ENCODE peak calls at places on chromosomes 5 and 9, in four cellular contexts. W, E, V and B are unnamed samples.

GRCh38 chr5:68533571-68534051 is 318.1 kb downstream of the PIK3R1 start:
- DNase-seq in V (no peak), E (peak; percentile 50), W (no peak), B (no peak)

GRCh38 chr5:98769006-98769255 is 4.5 kb upstream of the RGMB start:
- DNase-seq in E (no peak), W (peak; percentile 80), V (no peak), B (no peak)

GRCh38 chr5:1378866-1379659 is 34.2 kb upstream of the CLPTM1L start:
- DNase-seq in W (no peak), V (no peak), E (no peak), B (no peak)

GRCh38 chr9:87678650-87679355 is 47.1 kb upstream of the CTSL start:
- DNase-seq in V (peak; percentile 87), W (peak; percentile 62), E (peak; percentile 54), B (peak; percentile 56)

GRCh38 chr9:125989524-125990180 is 242.5 kb downstream of the PBX3 start:
- DNase-seq in E (no peak), W (no peak), V (no peak), B (no peak)

GRCh38 chr5:125381290-125381689 is 634.9 kb upstream of the ZNF608 start:
- DNase-seq in W (no peak), E (no peak), V (no peak), B (no peak)

GRCh38 chr9:98593354-98594253 is 115.1 kb downstream of the GABBR2 start:
- DNase-seq in E (no peak), V (no peak), W (no peak), B (no peak)

GRCh38 chr5:177325868-177326381 is 14.2 kb upstream of the MXD3 start:
- DNase-seq in E (no peak), W (no peak), V (no peak), B (no peak)

GRCh38 chr9:127783111-127783621 is 2.7 kb upstream of the CDK9 start:
- DNase-seq in V (no peak), E (no peak), W (no peak), B (no peak)

GRCh38 chr5:150548123-150548522 is 40.2 kb downstream of the NDST1 start:
- DNase-seq in E (no peak), W (no peak), V (no peak), B (no peak)

GRCh38 chr5:122141751-122142150 is 12.4 kb downstream of the ZNF474 start:
- DNase-seq in W (no peak), E (no peak), V (no peak), B (no peak)

GRCh38 chr9:124885551-124885950 is 23.6 kb downstream of the ARPC5L start:
- DNase-seq in V (no peak), W (no peak), E (no peak), B (no peak)

GRCh38 chr9:107351382-107352045 is 68.4 kb downstream of the RAD23B start:
- DNase-seq in E (peak; percentile 36), W (no peak), V (no peak), B (no peak)

GRCh38 chr5:95915999-95916686 is 45.5 kb downstream of the ELL2 start:
- DNase-seq in W (no peak), V (no peak), E (no peak), B (no peak)

GRCh38 chr5:34609951-34610431 is 46.1 kb upstream of the RAI14 start:
- DNase-seq in V (no peak), E (no peak), W (no peak), B (no peak)

GRCh38 chr5:132828846-132829494 is 1.5 kb downstream of the SHROOM1 start:
- DNase-seq in W (no peak), E (no peak), V (no peak), B (no peak)

GRCh38 chr5:57598756-57599155 is 116.1 kb upstream of the ACTBL2 start:
- DNase-seq in W (no peak), E (no peak), V (peak; percentile 57), B (no peak)

GRCh38 chr9:89179535-89179919 is 909 bp upstream of the SHC3 start:
- DNase-seq in W (no peak), E (no peak), V (peak; percentile 72), B (no peak)

GRCh38 chr9:99821187-99822095 is at the start of gene NR4A3:
- DNase-seq in W (peak; percentile 79), E (peak; percentile 95), V (peak; percentile 99), B (peak; percentile 61)

GRCh38 chr5:45862763-45863162 is 166.6 kb upstream of the HCN1 start:
- DNase-seq in V (no peak), E (no peak), W (no peak), B (no peak)

GRCh38 chr5:112668016-112668415 is 69.7 kb upstream of the APC start:
- DNase-seq in V (no peak), W (no peak), E (no peak), B (no peak)

GRCh38 chr5:107916731-107917725 is 246.3 kb upstream of the EFNA5 start:
- DNase-seq in V (no peak), W (no peak), E (no peak), B (no peak)

GRCh38 chr9:72382405-72382804 is 17.4 kb upstream of the ZFAND5 start:
- DNase-seq in W (no peak), V (peak; percentile 48), E (no peak), B (no peak)

GRCh38 chr5:149404746-149405549 is 25.9 kb upstream of the IL17B start:
- DNase-seq in W (no peak), V (peak; percentile 70), E (no peak), B (no peak)

GRCh38 chr5:163682226-163682625 is 176.8 kb downstream of the MAT2B start:
- DNase-seq in E (no peak), W (no peak), V (no peak), B (no peak)

GRCh38 chr5:66498791-66499207 is 97.4 kb upstream of the MAST4 start:
- DNase-seq in V (peak; percentile 67), E (no peak), W (no peak), B (no peak)

GRCh38 chr5:157599565-157599964 is 24.0 kb upstream of the ADAM19 start:
- DNase-seq in V (no peak), W (no peak), E (no peak), B (no peak)

GRCh38 chr5:74589204-74590056 is 51.1 kb downstream of the ENC1 start:
- DNase-seq in E (no peak), V (no peak), W (no peak), B (no peak)

GRCh38 chr9:115590016-115590415 is 472.1 kb upstream of the TNC start:
- DNase-seq in W (no peak), V (peak; percentile 98), E (no peak), B (no peak)

GRCh38 chr5:1414311-1415058 is 30.8 kb downstream of the SLC6A3 start:
- DNase-seq in E (no peak), W (no peak), V (no peak), B (no peak)

GRCh38 chr5:137891849-137892248 is 2.6 kb downstream of the PKD2L2 start:
- DNase-seq in V (no peak), W (no peak), E (no peak), B (no peak)
- TF ChIP-seq CTCF in V (peak; percentile 8), W (peak; percentile 53), E (no peak), B (no peak)

GRCh38 chr5:180673371-180674252 is 24.2 kb upstream of the FLT4 start:
- DNase-seq in W (no peak), V (no peak), E (no peak), B (no peak)

GRCh38 chr5:180670586-180671359 is 21.4 kb upstream of the FLT4 start:
- DNase-seq in W (peak; percentile 45), V (peak; percentile 58), E (peak; percentile 47), B (no peak)

GRCh38 chr5:180668835-180669596 is 19.6 kb upstream of the FLT4 start:
- DNase-seq in W (no peak), E (no peak), V (no peak), B (no peak)

GRCh38 chr5:180669661-180670060 is 20.3 kb upstream of the FLT4 start:
- DNase-seq in W (no peak), E (no peak), V (no peak), B (no peak)

GRCh38 chr5:180670157-180670556 is 20.8 kb upstream of the FLT4 start:
- DNase-seq in V (no peak), W (no peak), E (no peak), B (no peak)
- TF ChIP-seq CTCF in V (no peak), W (no peak), E (no peak), B (no peak)

DNA sequence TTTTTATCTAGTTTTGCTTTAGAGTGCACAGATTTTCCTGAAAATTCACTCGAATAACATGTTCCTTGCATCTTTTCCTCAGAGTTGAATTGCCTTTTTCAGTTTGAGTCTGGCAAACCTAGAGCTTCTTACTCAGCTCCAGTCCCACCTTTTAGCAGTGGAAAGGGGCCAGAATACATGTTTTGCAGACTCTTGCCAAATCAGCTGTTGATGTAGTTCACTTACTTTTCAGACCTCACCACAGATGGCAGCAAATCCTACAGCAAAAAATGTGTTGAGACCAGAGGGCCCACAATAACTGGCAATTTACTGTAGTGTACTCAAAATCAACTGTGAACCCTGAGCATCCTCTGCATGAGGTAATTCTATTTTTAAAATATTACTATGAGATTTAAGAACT is 545.2 kb upstream of the ACO1 start:
- DNase-seq in E (no peak), V (no peak), W (no peak), B (no peak)
- TF ChIP-seq CTCF in E (no peak), V (no peak), W (no peak), B (peak; percentile 23)

GRCh38 chr5:119268387-119269060 is 87.3 kb upstream of the TNFAIP8 start:
- DNase-seq in E (peak; percentile 98), W (peak; percentile 97), V (peak; percentile 96), B (peak; percentile 65)
- TF ChIP-seq CTCF in E (no peak), W (no peak), V (no peak), B (no peak)

GRCh38 chr9:93062364-93062763 is 3.9 kb downstream of the SUSD3 start:
- DNase-seq in V (no peak), W (no peak), E (no peak), B (no peak)
- TF ChIP-seq CTCF in V (no peak), W (no peak), E (no peak), B (no peak)

GRCh38 chr5:93620487-93621339 is 37.7 kb downstream of the NR2F1 start:
- DNase-seq in E (peak; percentile 41), W (peak; percentile 62), V (peak; percentile 69), B (no peak)
- TF ChIP-seq CTCF in E (no peak), W (no peak), V (peak; percentile 12), B (peak; percentile 21)

DNA sequence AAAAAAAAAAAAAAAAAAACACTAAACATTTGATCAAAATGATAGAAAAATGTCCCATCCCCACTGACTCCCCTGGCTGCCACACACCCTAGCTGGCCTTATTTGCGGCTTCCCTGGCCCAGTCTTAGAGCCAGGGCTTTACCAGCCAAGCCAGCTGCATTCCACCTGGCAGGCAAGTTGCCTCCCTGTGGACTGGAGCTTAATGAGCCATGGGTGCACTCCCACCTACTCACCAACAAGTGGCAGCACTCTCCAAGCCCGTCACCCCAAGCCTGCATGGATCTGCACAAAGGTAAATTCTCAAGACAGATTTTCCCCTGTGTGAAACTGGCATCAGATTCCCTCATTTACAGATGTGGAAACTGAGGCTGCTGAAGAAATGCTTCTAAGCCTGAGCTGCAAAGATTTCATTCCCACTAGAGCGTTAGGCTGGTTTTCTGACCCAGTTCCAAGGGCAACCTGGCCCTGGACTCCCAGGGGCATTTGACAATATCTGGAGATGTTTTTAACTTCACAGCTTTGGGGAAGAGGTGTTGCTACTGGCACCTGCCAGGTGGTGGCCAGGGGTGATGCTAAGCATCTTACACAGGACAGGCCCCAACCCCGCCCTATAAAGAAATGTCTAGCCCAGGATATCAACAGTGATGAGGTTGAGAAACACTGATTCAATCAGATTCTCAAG is 21.9 kb upstream of the VDAC1 start:
- DNase-seq in W (no peak), V (peak; percentile 73), E (peak; percentile 58), B (peak; percentile 76)
- TF ChIP-seq CTCF in W (peak; percentile 63), V (peak; percentile 67), E (no peak), B (peak; percentile 43)

GRCh38 chr5:136446565-136446964 is 81.2 kb upstream of the TRPC7 start:
- DNase-seq in W (no peak), V (no peak), E (no peak), B (no peak)
- TF ChIP-seq CTCF in W (no peak), V (no peak), E (no peak), B (no peak)